ENCODE peak calls at places on chromosomes 11 and 22, in nine cellular contexts. A is activated T-cell treated with anti-CD3 and anti-CD28 coated beads for 1 hour, C is aorta, M is ELR, E is PC-3, P is SHP77, F is epithelial cell of esophagus, Z is RWPE1, B is osteocyte. S is an unnamed sample.

GRCh38 chr11:72781313-72782080 is 12.3 kb downstream of the STARD10 start:
- DNase-seq in A (peak), C (no peak), M (peak), E (peak), P (peak), F (peak), Z (peak), B (no peak), S (no peak)

GRCh38 chr11:76107946-76108345 is 98.4 kb downstream of the WNT11 start:
- DNase-seq in A (no peak), C (no peak), M (no peak), E (no peak), P (no peak), F (no peak), Z (no peak), B (no peak), S (no peak)

GRCh38 chr22:45769569-45770210 is 98.1 kb downstream of the ATXN10 start:
- DNase-seq in A (no peak), C (no peak), M (no peak), E (no peak), P (no peak), F (no peak), Z (no peak), B (no peak), S (no peak)

GRCh38 chr22:20456064-20456721 is 18.6 kb upstream of the SCARF2 start:
- DNase-seq in A (peak), C (peak), M (peak), E (peak), P (peak), F (peak), Z (peak), B (peak), S (peak)

GRCh38 chr11:118606844-118607228 is 579 bp upstream of the PHLDB1 start:
- DNase-seq in A (no peak), C (no peak), M (no peak), E (no peak), P (no peak), F (no peak), Z (no peak), B (no peak), S (peak)

GRCh38 chr11:125982348-125982730 is 36.5 kb downstream of the VSIG10L2 start:
- DNase-seq in A (no peak), C (no peak), M (no peak), E (no peak), P (no peak), F (no peak), Z (no peak), B (no peak), S (no peak)

GRCh38 chr22:20584029-20584871 is 76.8 kb downstream of the MED15 start:
- DNase-seq in A (no peak), C (no peak), M (no peak), E (no peak), P (no peak), F (no peak), Z (no peak), B (no peak), S (no peak)

GRCh38 chr11:10984742-10985141 is 126.9 kb upstream of the ZBED5 start:
- DNase-seq in A (no peak), C (no peak), M (no peak), E (no peak), P (no peak), F (no peak), Z (no peak), B (no peak), S (no peak)

GRCh38 chr11:77102246-77103210 is at the start of gene OMP:
- DNase-seq in A (no peak), C (peak), M (no peak), E (no peak), P (no peak), F (no peak), Z (no peak), B (no peak), S (no peak)

GRCh38 chr11:10398525-10398924 is 56.5 kb upstream of the AMPD3 start:
- DNase-seq in A (no peak), C (peak), M (peak), E (no peak), P (no peak), F (no peak), Z (no peak), B (peak), S (peak)

GRCh38 chr11:62337682-62338181 is 484 bp downstream of the ASRGL1 start:
- DNase-seq in A (peak), C (no peak), M (peak), E (peak), P (no peak), F (peak), Z (peak), B (no peak), S (no peak)

GRCh38 chr11:126431401-126432064 is 76.0 kb downstream of the ST3GAL4 start:
- DNase-seq in A (no peak), C (peak), M (peak), E (peak), P (no peak), F (peak), Z (peak), B (no peak), S (peak)

GRCh38 chr11:6327806-6328205 is 7.5 kb upstream of the CAVIN3 start:
- DNase-seq in A (no peak), C (no peak), M (no peak), E (no peak), P (no peak), F (no peak), Z (no peak), B (no peak), S (no peak)

GRCh38 chr11:86931965-86932332 is 23.2 kb downstream of the FZD4 start:
- DNase-seq in A (no peak), C (no peak), M (peak), E (peak), P (peak), F (peak), Z (peak), B (no peak), S (no peak)

GRCh38 chr11:60363542-60364525 is 14.5 kb upstream of the MS4A7 start:
- DNase-seq in A (peak), C (peak), M (peak), E (peak), P (no peak), F (peak), Z (peak), B (peak), S (peak)

GRCh38 chr22:39024923-39025322 is 4.0 kb downstream of the APOBEC3D start:
- DNase-seq in A (no peak), C (no peak), M (no peak), E (no peak), P (no peak), F (no peak), Z (no peak), B (no peak), S (no peak)

GRCh38 chr11:72641900-72642814 is 32.1 kb downstream of the PDE2A start:
- DNase-seq in A (no peak), C (peak), M (peak), E (peak), P (no peak), F (peak), Z (peak), B (no peak), S (no peak)

GRCh38 chr11:120219157-120219934 is 8.5 kb downstream of the OAF start:
- DNase-seq in A (no peak), C (no peak), M (no peak), E (no peak), P (no peak), F (no peak), Z (no peak), B (no peak), S (no peak)

GRCh38 chr11:94583885-94584500 is 16.8 kb downstream of the PIWIL4 start:
- DNase-seq in A (no peak), C (no peak), M (no peak), E (no peak), P (no peak), F (peak), Z (no peak), B (no peak), S (no peak)

GRCh38 chr11:117443269-117444186 is 115.9 kb downstream of the CEP164 start:
- DNase-seq in A (no peak), C (peak), M (peak), E (peak), P (peak), F (no peak), Z (peak), B (no peak), S (peak)

GRCh38 chr11:20966489-20966888 is 297.1 kb downstream of the NELL1 start:
- DNase-seq in A (no peak), C (no peak), M (no peak), E (no peak), P (no peak), F (no peak), Z (no peak), B (no peak), S (no peak)

GRCh38 chr11:93528757-93529639 is 14.2 kb downstream of the SMCO4 start:
- DNase-seq in A (no peak), C (no peak), M (no peak), E (no peak), P (no peak), F (no peak), Z (no peak), B (no peak), S (peak)

GRCh38 chr11:3627291-3627690 is 14.5 kb downstream of the ART5 start:
- DNase-seq in A (no peak), C (no peak), M (peak), E (no peak), P (no peak), F (peak), Z (no peak), B (no peak), S (no peak)

GRCh38 chr11:122093731-122094130 is 22.3 kb downstream of the BLID start:
- DNase-seq in A (no peak), C (no peak), M (peak), E (peak), P (no peak), F (peak), Z (peak), B (no peak), S (no peak)

GRCh38 chr22:32307617-32308016 is 50.0 kb upstream of the RFPL3 start:
- DNase-seq in A (no peak), C (no peak), M (no peak), E (no peak), P (no peak), F (no peak), Z (no peak), B (no peak), S (no peak)

GRCh38 chr11:3085052-3085451 is 27.8 kb upstream of the CARS1 start:
- DNase-seq in A (no peak), C (no peak), M (no peak), E (peak), P (no peak), F (no peak), Z (no peak), B (no peak), S (no peak)

GRCh38 chr22:37449281-37449680 is 22.0 kb upstream of the ELFN2 start:
- DNase-seq in A (no peak), C (no peak), M (no peak), E (no peak), P (no peak), F (no peak), Z (no peak), B (no peak), S (no peak)